ENCODE peak calls at places on chromosome 4, in seven cellular contexts. One of them, this sample, is unnamed.

GRCh38 chr4:13559414-13559813 is 15.1 kb upstream of the NKX3-2 start:
- DNase-seq in H9: no peak
- DNase-seq in cardiac muscle cell: no peak
- DNase-seq in neural crest cell: no peak
- DNase-seq in CD4-positive, alpha-beta T cell: no peak
- DNase-seq in stomach: no peak
- DNase-seq in OCI-LY7: no peak
- DNase-seq in this sample: no peak

GRCh38 chr4:41460641-41461040 is 77.3 kb upstream of the LIMCH1 start:
- DNase-seq in H9: no peak
- DNase-seq in cardiac muscle cell: no peak
- DNase-seq in neural crest cell: no peak
- DNase-seq in CD4-positive, alpha-beta T cell: no peak
- DNase-seq in stomach: no peak
- DNase-seq in OCI-LY7: no peak
- DNase-seq in this sample: no peak

GRCh38 chr4:35802644-35803043 is 441.7 kb downstream of the ARAP2 start:
- DNase-seq in H9: no peak
- DNase-seq in cardiac muscle cell: no peak
- DNase-seq in neural crest cell: no peak
- DNase-seq in CD4-positive, alpha-beta T cell: no peak
- DNase-seq in stomach: no peak
- DNase-seq in OCI-LY7: no peak
- DNase-seq in this sample: no peak

GRCh38 chr4:85084371-85085170 is 118.1 kb upstream of the WDFY3 start:
- DNase-seq in H9: no peak
- DNase-seq in cardiac muscle cell: peak; percentile 81
- DNase-seq in neural crest cell: peak; percentile 47
- DNase-seq in CD4-positive, alpha-beta T cell: no peak
- DNase-seq in stomach: no peak
- DNase-seq in OCI-LY7: peak; percentile 63
- DNase-seq in this sample: peak; percentile 30

GRCh38 chr4:152606800-152607577 is 71.1 kb upstream of the FBXW7 start:
- DNase-seq in H9: peak; percentile 40
- DNase-seq in cardiac muscle cell: no peak
- DNase-seq in neural crest cell: no peak
- DNase-seq in CD4-positive, alpha-beta T cell: peak; percentile 4
- DNase-seq in stomach: no peak
- DNase-seq in OCI-LY7: no peak
- DNase-seq in this sample: no peak

GRCh38 chr4:159101983-159102622 is 776 bp upstream of the RAPGEF2 start:
- DNase-seq in H9: peak; percentile 34
- DNase-seq in cardiac muscle cell: peak; percentile 7
- DNase-seq in neural crest cell: no peak
- DNase-seq in CD4-positive, alpha-beta T cell: no peak
- DNase-seq in stomach: no peak
- DNase-seq in OCI-LY7: no peak
- DNase-seq in this sample: no peak

GRCh38 chr4:87489678-87490077 is 39.5 kb downstream of the SPARCL1 start:
- DNase-seq in H9: no peak
- DNase-seq in cardiac muscle cell: no peak
- DNase-seq in neural crest cell: no peak
- DNase-seq in CD4-positive, alpha-beta T cell: no peak
- DNase-seq in stomach: no peak
- DNase-seq in OCI-LY7: no peak
- DNase-seq in this sample: no peak

GRCh38 chr4:107058828-107059227 is 22.7 kb upstream of the DKK2 start:
- DNase-seq in H9: no peak
- DNase-seq in cardiac muscle cell: no peak
- DNase-seq in neural crest cell: no peak
- DNase-seq in CD4-positive, alpha-beta T cell: no peak
- DNase-seq in stomach: no peak
- DNase-seq in OCI-LY7: no peak
- DNase-seq in this sample: no peak

GRCh38 chr4:42750091-42750490 is 93.2 kb upstream of the ATP8A1 start:
- DNase-seq in H9: no peak
- DNase-seq in cardiac muscle cell: peak; percentile 45
- DNase-seq in neural crest cell: no peak
- DNase-seq in CD4-positive, alpha-beta T cell: peak; percentile 3
- DNase-seq in stomach: no peak
- DNase-seq in OCI-LY7: peak; percentile 60
- DNase-seq in this sample: peak; percentile 46

GRCh38 chr4:143389543-143390195 is 53.0 kb downstream of the GAB1 start:
- DNase-seq in H9: no peak
- DNase-seq in cardiac muscle cell: no peak
- DNase-seq in neural crest cell: no peak
- DNase-seq in CD4-positive, alpha-beta T cell: no peak
- DNase-seq in stomach: no peak
- DNase-seq in OCI-LY7: no peak
- DNase-seq in this sample: no peak

GRCh38 chr4:32798471-32798870 is 2078.3 kb downstream of the PCDH7 start:
- DNase-seq in H9: no peak
- DNase-seq in cardiac muscle cell: no peak
- DNase-seq in neural crest cell: no peak
- DNase-seq in CD4-positive, alpha-beta T cell: no peak
- DNase-seq in stomach: no peak
- DNase-seq in OCI-LY7: no peak
- DNase-seq in this sample: no peak

GRCh38 chr4:48065587-48066052 is 49.0 kb downstream of the NIPAL1 start:
- DNase-seq in H9: no peak
- DNase-seq in cardiac muscle cell: no peak
- DNase-seq in neural crest cell: no peak
- DNase-seq in CD4-positive, alpha-beta T cell: no peak
- DNase-seq in stomach: no peak
- DNase-seq in OCI-LY7: no peak
- DNase-seq in this sample: no peak

GRCh38 chr4:151195801-151196200 is 81.2 kb upstream of the PRSS48 start:
- DNase-seq in H9: no peak
- DNase-seq in cardiac muscle cell: no peak
- DNase-seq in neural crest cell: no peak
- DNase-seq in CD4-positive, alpha-beta T cell: no peak
- DNase-seq in stomach: no peak
- DNase-seq in OCI-LY7: no peak
- DNase-seq in this sample: no peak

GRCh38 chr4:90951037-90951436 is 823.8 kb downstream of the CCSER1 start:
- DNase-seq in H9: no peak
- DNase-seq in cardiac muscle cell: no peak
- DNase-seq in neural crest cell: no peak
- DNase-seq in CD4-positive, alpha-beta T cell: no peak
- DNase-seq in stomach: no peak
- DNase-seq in OCI-LY7: no peak
- DNase-seq in this sample: no peak

DNA sequence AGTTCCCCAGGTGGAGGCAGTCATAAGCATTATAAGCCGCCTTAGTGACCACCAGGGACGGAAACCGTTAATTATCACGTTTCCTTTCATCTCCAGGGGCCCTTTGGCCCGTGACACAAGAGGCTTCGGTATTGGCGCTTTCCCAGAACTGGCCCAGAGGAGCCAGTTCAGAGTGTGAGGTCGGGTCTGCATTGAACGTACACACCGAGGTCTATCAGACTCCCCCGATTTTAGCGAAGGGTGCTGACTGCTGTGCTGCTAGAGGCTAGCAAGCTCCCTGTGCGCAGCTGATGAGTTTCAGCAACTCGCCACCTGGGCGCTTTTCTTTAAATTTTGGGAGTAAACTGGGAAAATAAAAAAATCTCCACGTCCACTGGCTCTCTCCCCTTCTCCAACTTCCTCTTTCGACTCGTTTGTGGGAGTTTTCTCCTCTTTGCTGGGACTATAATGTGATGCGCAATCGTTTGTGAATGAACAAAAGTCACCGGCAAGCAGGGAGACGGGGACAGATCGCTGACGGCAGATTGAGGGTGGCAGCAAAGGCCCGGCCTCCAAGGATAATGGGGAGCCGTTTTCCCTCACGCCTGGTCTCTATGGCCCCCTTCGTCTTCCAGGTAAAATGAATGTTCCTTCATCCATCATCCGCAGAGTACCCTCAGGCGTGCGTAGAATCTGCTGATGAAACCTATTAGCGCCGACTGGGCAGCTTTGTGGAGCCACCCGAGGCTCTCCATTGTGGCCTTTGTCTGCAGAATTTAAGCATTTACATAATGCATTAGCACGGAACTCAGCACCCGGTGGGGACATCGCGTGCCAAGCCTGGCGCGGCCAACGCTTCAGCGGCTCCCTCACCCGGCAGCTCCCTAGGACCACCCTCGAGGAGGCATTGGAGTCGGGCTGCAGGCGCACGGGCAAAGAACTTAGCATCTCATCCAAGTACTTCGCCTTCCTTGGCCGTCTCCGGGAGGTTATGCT is 1.6 kb upstream of the LRAT start:
- DNase-seq in H9: peak; percentile 88
- DNase-seq in cardiac muscle cell: peak; percentile 59
- DNase-seq in neural crest cell: peak; percentile 25
- DNase-seq in CD4-positive, alpha-beta T cell: no peak
- DNase-seq in stomach: no peak
- DNase-seq in OCI-LY7: no peak
- DNase-seq in this sample: peak; percentile 7
- TF ChIP-seq CTCF in H9: no peak
- TF ChIP-seq CTCF in cardiac muscle cell: no peak
- TF ChIP-seq CTCF in neural crest cell: no peak
- TF ChIP-seq CTCF in CD4-positive, alpha-beta T cell: no peak
- TF ChIP-seq CTCF in stomach: no peak
- TF ChIP-seq CTCF in OCI-LY7: no peak
- TF ChIP-seq CTCF in this sample: no peak

GRCh38 chr4:154399259-154399974 is 92.2 kb downstream of the DCHS2 start:
- DNase-seq in H9: no peak
- DNase-seq in cardiac muscle cell: peak; percentile 40
- DNase-seq in neural crest cell: no peak
- DNase-seq in CD4-positive, alpha-beta T cell: no peak
- DNase-seq in stomach: no peak
- DNase-seq in OCI-LY7: no peak
- DNase-seq in this sample: no peak
- TF ChIP-seq CTCF in H9: peak; percentile 51
- TF ChIP-seq CTCF in cardiac muscle cell: peak; percentile 22
- TF ChIP-seq CTCF in neural crest cell: peak; percentile 53
- TF ChIP-seq CTCF in CD4-positive, alpha-beta T cell: no peak
- TF ChIP-seq CTCF in stomach: peak; percentile 47
- TF ChIP-seq CTCF in OCI-LY7: peak; percentile 48
- TF ChIP-seq CTCF in this sample: no peak

GRCh38 chr4:185018834-185019450 is 652 bp downstream of the HELT start:
- DNase-seq in H9: peak; percentile 63
- DNase-seq in cardiac muscle cell: no peak
- DNase-seq in neural crest cell: no peak
- DNase-seq in CD4-positive, alpha-beta T cell: no peak
- DNase-seq in stomach: no peak
- DNase-seq in OCI-LY7: no peak
- DNase-seq in this sample: no peak

GRCh38 chr4:185020293-185020808 is 2.1 kb downstream of the HELT start:
- DNase-seq in H9: peak; percentile 67
- DNase-seq in cardiac muscle cell: no peak
- DNase-seq in neural crest cell: no peak
- DNase-seq in CD4-positive, alpha-beta T cell: no peak
- DNase-seq in stomach: no peak
- DNase-seq in OCI-LY7: no peak
- DNase-seq in this sample: no peak

GRCh38 chr4:185023471-185023870 is 5.2 kb downstream of the HELT start:
- DNase-seq in H9: no peak
- DNase-seq in cardiac muscle cell: no peak
- DNase-seq in neural crest cell: no peak
- DNase-seq in CD4-positive, alpha-beta T cell: no peak
- DNase-seq in stomach: no peak
- DNase-seq in OCI-LY7: no peak
- DNase-seq in this sample: no peak

GRCh38 chr4:185019451-185020292 is 1.4 kb downstream of the HELT start:
- DNase-seq in H9: peak; percentile 75
- DNase-seq in cardiac muscle cell: no peak
- DNase-seq in neural crest cell: no peak
- DNase-seq in CD4-positive, alpha-beta T cell: no peak
- DNase-seq in stomach: no peak
- DNase-seq in OCI-LY7: no peak
- DNase-seq in this sample: no peak

DNA sequence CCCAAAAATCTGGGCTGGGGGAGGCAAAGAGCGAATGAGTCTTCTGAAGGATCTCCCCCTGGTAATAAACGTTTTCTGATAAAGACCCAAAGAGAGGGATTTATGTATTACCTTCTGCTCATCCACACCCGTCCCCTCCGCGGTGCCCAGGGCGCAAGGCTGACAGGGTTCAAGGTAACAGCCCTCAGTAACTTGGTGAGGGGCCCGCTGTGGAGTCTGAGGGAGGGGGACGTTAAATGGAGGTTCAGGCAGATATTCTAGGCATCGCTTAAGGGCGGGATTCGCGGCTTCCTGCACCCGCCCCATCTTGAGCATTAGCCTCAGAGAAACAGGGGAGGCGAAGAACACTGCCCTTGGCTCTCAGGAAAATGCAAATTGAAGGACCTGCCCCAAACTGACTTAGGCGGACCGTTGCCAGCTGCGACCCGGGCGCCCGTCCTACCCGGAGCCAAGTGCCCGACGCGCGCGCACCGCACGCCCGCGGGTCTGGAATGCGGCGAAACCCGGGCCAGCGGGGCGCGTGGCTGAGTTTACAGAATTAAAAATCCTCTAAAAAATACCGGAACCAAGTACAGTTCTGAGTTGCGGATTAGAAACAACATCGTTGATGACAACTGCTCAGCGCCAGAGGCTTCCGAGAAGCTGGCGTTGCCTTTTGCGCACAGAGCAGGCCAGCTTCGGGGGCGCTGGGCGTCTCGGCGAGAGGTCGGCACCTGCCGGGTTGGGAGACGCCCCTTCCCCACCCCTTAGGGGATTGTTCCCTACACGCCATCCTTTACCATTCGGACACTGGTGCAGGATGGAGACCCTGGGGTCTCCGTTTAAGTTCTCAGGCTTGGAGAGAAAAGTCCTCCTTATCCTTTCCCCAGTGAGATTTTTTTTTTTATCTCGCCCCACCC is 2.8 kb downstream of the HELT start:
- DNase-seq in H9: no peak
- DNase-seq in cardiac muscle cell: no peak
- DNase-seq in neural crest cell: no peak
- DNase-seq in CD4-positive, alpha-beta T cell: no peak
- DNase-seq in stomach: no peak
- DNase-seq in OCI-LY7: no peak
- DNase-seq in this sample: no peak
- TF ChIP-seq CTCF in H9: no peak
- TF ChIP-seq CTCF in cardiac muscle cell: no peak
- TF ChIP-seq CTCF in neural crest cell: no peak
- TF ChIP-seq CTCF in CD4-positive, alpha-beta T cell: no peak
- TF ChIP-seq CTCF in stomach: no peak
- TF ChIP-seq CTCF in OCI-LY7: no peak
- TF ChIP-seq CTCF in this sample: no peak

DNA sequence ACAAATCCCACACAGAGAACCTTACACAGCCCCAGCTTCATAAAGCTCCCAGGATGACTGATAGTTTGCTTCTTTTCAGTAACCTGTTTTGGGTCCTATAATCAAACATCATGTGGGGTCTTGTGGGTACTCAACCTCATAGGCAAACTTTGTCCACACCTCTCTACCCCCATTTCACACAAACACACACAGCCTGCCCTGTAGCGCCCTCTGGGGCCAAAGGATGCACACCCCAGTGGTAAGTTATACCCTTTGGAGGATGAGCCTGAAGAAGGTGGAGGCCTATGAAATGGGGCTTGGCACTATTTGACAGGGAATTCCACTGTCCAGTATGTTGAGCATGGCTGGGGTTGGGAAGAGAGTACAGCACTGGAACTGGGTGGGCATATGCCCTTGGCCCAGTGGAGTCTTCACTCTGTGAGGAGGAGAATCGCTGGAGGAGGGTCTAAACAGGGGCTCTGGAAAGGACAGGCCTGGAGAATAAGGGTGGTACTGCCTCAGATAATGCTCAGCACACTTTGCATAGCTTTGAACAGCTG is 30.5 kb upstream of the COL25A1 start:
- DNase-seq in H9: peak; percentile 71
- DNase-seq in cardiac muscle cell: no peak
- DNase-seq in neural crest cell: no peak
- DNase-seq in CD4-positive, alpha-beta T cell: no peak
- DNase-seq in stomach: no peak
- DNase-seq in OCI-LY7: peak; percentile 7
- DNase-seq in this sample: peak; percentile 47
- TF ChIP-seq CTCF in H9: peak; percentile 85
- TF ChIP-seq CTCF in cardiac muscle cell: peak; percentile 42
- TF ChIP-seq CTCF in neural crest cell: no peak
- TF ChIP-seq CTCF in CD4-positive, alpha-beta T cell: no peak
- TF ChIP-seq CTCF in stomach: no peak
- TF ChIP-seq CTCF in OCI-LY7: peak; percentile 68
- TF ChIP-seq CTCF in this sample: no peak

This sample was measured in activated CD8-positive, alpha-beta T cell treated with anti-CD3 and anti-CD28 coated beads for 36 hours.